ENCODE peak calls at places on chromosomes 3 and 15, in six cellular contexts. One of them, this sample, is unnamed.
A peak's percentile ranks its signal among the peaks of the same experiment; 100 is the strongest.

GRCh38 chr3:23035927-23036640 is 167.0 kb upstream of the UBE2E2 start:
- DNase-seq in CD4-positive, CD25-positive, alpha-beta regulatory T cell: peak; percentile 40
- DNase-seq in cardiac muscle cell: no peak
- DNase-seq in SK-N-MC: no peak
- DNase-seq in testis: no peak
- DNase-seq in right cardiac atrium: peak; percentile 54
- DNase-seq in this sample: no peak

GRCh38 chr15:40470423-40471104 is at the start of gene CHST14:
- DNase-seq in CD4-positive, CD25-positive, alpha-beta regulatory T cell: peak; percentile 55
- DNase-seq in testis: peak; percentile 43
- DNase-seq in right cardiac atrium: peak; percentile 90
- DNase-seq in SK-N-MC: no peak
- DNase-seq in cardiac muscle cell: peak; percentile 58
- DNase-seq in this sample: peak; percentile 13

GRCh38 chr3:110664148-110664547 is 407.5 kb upstream of the NECTIN3 start:
- DNase-seq in right cardiac atrium: no peak
- DNase-seq in CD4-positive, CD25-positive, alpha-beta regulatory T cell: no peak
- DNase-seq in SK-N-MC: no peak
- DNase-seq in cardiac muscle cell: peak; percentile 7
- DNase-seq in testis: no peak
- DNase-seq in this sample: no peak

GRCh38 chr3:66098436-66098835 is 59.7 kb upstream of the MAGI1 start:
- DNase-seq in cardiac muscle cell: no peak
- DNase-seq in testis: no peak
- DNase-seq in CD4-positive, CD25-positive, alpha-beta regulatory T cell: no peak
- DNase-seq in right cardiac atrium: no peak
- DNase-seq in SK-N-MC: no peak
- DNase-seq in this sample: no peak

GRCh38 chr3:195388380-195388779 is 54.4 kb downstream of the ACAP2 start:
- DNase-seq in CD4-positive, CD25-positive, alpha-beta regulatory T cell: no peak
- DNase-seq in cardiac muscle cell: no peak
- DNase-seq in right cardiac atrium: no peak
- DNase-seq in SK-N-MC: no peak
- DNase-seq in testis: no peak
- DNase-seq in this sample: no peak

GRCh38 chr3:8709801-8710524 is 23.6 kb upstream of the CAV3 start:
- DNase-seq in CD4-positive, CD25-positive, alpha-beta regulatory T cell: no peak
- DNase-seq in right cardiac atrium: no peak
- DNase-seq in cardiac muscle cell: no peak
- DNase-seq in SK-N-MC: no peak
- DNase-seq in testis: no peak
- DNase-seq in this sample: no peak

GRCh38 chr3:178392553-178392952 is 143.7 kb upstream of the KCNMB2 start:
- DNase-seq in testis: no peak
- DNase-seq in cardiac muscle cell: peak; percentile 87
- DNase-seq in CD4-positive, CD25-positive, alpha-beta regulatory T cell: no peak
- DNase-seq in right cardiac atrium: no peak
- DNase-seq in SK-N-MC: no peak
- DNase-seq in this sample: no peak

GRCh38 chr15:60972301-60972700 is 256.8 kb downstream of the RORA start:
- DNase-seq in testis: no peak
- DNase-seq in right cardiac atrium: no peak
- DNase-seq in CD4-positive, CD25-positive, alpha-beta regulatory T cell: no peak
- DNase-seq in SK-N-MC: no peak
- DNase-seq in cardiac muscle cell: peak; percentile 55
- DNase-seq in this sample: no peak

GRCh38 chr3:37543692-37544091 is 318.0 kb upstream of the CTDSPL start:
- DNase-seq in CD4-positive, CD25-positive, alpha-beta regulatory T cell: no peak
- DNase-seq in cardiac muscle cell: no peak
- DNase-seq in testis: no peak
- DNase-seq in SK-N-MC: no peak
- DNase-seq in right cardiac atrium: no peak
- DNase-seq in this sample: no peak

GRCh38 chr15:36810656-36811449 is 231.4 kb downstream of the CDIN1 start:
- DNase-seq in testis: no peak
- DNase-seq in SK-N-MC: no peak
- DNase-seq in cardiac muscle cell: no peak
- DNase-seq in CD4-positive, CD25-positive, alpha-beta regulatory T cell: no peak
- DNase-seq in right cardiac atrium: no peak
- DNase-seq in this sample: no peak

GRCh38 chr15:79067434-79067833 is 23.1 kb downstream of the RASGRF1 start:
- DNase-seq in CD4-positive, CD25-positive, alpha-beta regulatory T cell: no peak
- DNase-seq in right cardiac atrium: no peak
- DNase-seq in testis: peak; percentile 42
- DNase-seq in SK-N-MC: no peak
- DNase-seq in cardiac muscle cell: no peak
- DNase-seq in this sample: no peak

GRCh38 chr15:78872972-78873795 is 494 bp downstream of the MORF4L1 start:
- DNase-seq in cardiac muscle cell: peak; percentile 94
- DNase-seq in testis: peak; percentile 89
- DNase-seq in SK-N-MC: peak; percentile 97
- DNase-seq in CD4-positive, CD25-positive, alpha-beta regulatory T cell: peak; percentile 91
- DNase-seq in right cardiac atrium: peak; percentile 95
- DNase-seq in this sample: peak; percentile 88

GRCh38 chr3:171986755-171987535 is 52.4 kb upstream of the FNDC3B start:
- DNase-seq in CD4-positive, CD25-positive, alpha-beta regulatory T cell: no peak
- DNase-seq in SK-N-MC: no peak
- DNase-seq in right cardiac atrium: no peak
- DNase-seq in testis: no peak
- DNase-seq in cardiac muscle cell: no peak
- DNase-seq in this sample: no peak

GRCh38 chr3:25910997-25911396 is 121.1 kb downstream of the OXSM start:
- DNase-seq in cardiac muscle cell: peak; percentile 25
- DNase-seq in right cardiac atrium: peak; percentile 33
- DNase-seq in SK-N-MC: no peak
- DNase-seq in CD4-positive, CD25-positive, alpha-beta regulatory T cell: peak; percentile 8
- DNase-seq in testis: peak; percentile 73
- DNase-seq in this sample: peak; percentile 31

GRCh38 chr3:57689367-57690053 is 3.4 kb downstream of the DENND6A start:
- DNase-seq in CD4-positive, CD25-positive, alpha-beta regulatory T cell: no peak
- DNase-seq in testis: no peak
- DNase-seq in SK-N-MC: no peak
- DNase-seq in right cardiac atrium: no peak
- DNase-seq in cardiac muscle cell: no peak
- DNase-seq in this sample: no peak

GRCh38 chr3:152977356-152977755 is 142.4 kb downstream of the P2RY1 start:
- DNase-seq in cardiac muscle cell: no peak
- DNase-seq in right cardiac atrium: no peak
- DNase-seq in CD4-positive, CD25-positive, alpha-beta regulatory T cell: no peak
- DNase-seq in testis: no peak
- DNase-seq in SK-N-MC: no peak
- DNase-seq in this sample: no peak

GRCh38 chr3:62559831-62560445 is 186.6 kb upstream of the FEZF2 start:
- DNase-seq in SK-N-MC: no peak
- DNase-seq in right cardiac atrium: no peak
- DNase-seq in testis: no peak
- DNase-seq in cardiac muscle cell: peak; percentile 65
- DNase-seq in CD4-positive, CD25-positive, alpha-beta regulatory T cell: no peak
- DNase-seq in this sample: no peak

GRCh38 chr3:150497956-150498355 is 48.3 kb downstream of the SERP1 start:
- DNase-seq in right cardiac atrium: no peak
- DNase-seq in CD4-positive, CD25-positive, alpha-beta regulatory T cell: no peak
- DNase-seq in cardiac muscle cell: peak; percentile 48
- DNase-seq in SK-N-MC: no peak
- DNase-seq in testis: no peak
- DNase-seq in this sample: no peak

GRCh38 chr15:40443846-40444245 is 3.1 kb downstream of the BAHD1 start:
- DNase-seq in testis: no peak
- DNase-seq in CD4-positive, CD25-positive, alpha-beta regulatory T cell: no peak
- DNase-seq in SK-N-MC: no peak
- DNase-seq in right cardiac atrium: no peak
- DNase-seq in cardiac muscle cell: no peak
- DNase-seq in this sample: no peak

GRCh38 chr15:43204016-43204901 is 16.6 kb downstream of the EPB42 start:
- DNase-seq in right cardiac atrium: peak; percentile 82
- DNase-seq in cardiac muscle cell: peak; percentile 63
- DNase-seq in CD4-positive, CD25-positive, alpha-beta regulatory T cell: peak; percentile 33
- DNase-seq in testis: peak; percentile 74
- DNase-seq in SK-N-MC: no peak
- DNase-seq in this sample: peak; percentile 49

GRCh38 chr15:36136054-36136453 is 443.4 kb upstream of the CDIN1 start:
- DNase-seq in SK-N-MC: no peak
- DNase-seq in right cardiac atrium: no peak
- DNase-seq in cardiac muscle cell: no peak
- DNase-seq in CD4-positive, CD25-positive, alpha-beta regulatory T cell: no peak
- DNase-seq in testis: no peak
- DNase-seq in this sample: no peak

GRCh38 chr3:161409069-161409468 is 37.8 kb upstream of the SPTSSB start:
- DNase-seq in testis: peak; percentile 28
- DNase-seq in cardiac muscle cell: peak; percentile 64
- DNase-seq in CD4-positive, CD25-positive, alpha-beta regulatory T cell: peak; percentile 41
- DNase-seq in SK-N-MC: no peak
- DNase-seq in right cardiac atrium: no peak
- DNase-seq in this sample: no peak

GRCh38 chr3:48215876-48216275 is 7.4 kb upstream of the CAMP start:
- DNase-seq in testis: peak; percentile 81
- DNase-seq in SK-N-MC: no peak
- DNase-seq in right cardiac atrium: peak; percentile 88
- DNase-seq in cardiac muscle cell: peak; percentile 48
- DNase-seq in CD4-positive, CD25-positive, alpha-beta regulatory T cell: no peak
- DNase-seq in this sample: no peak

GRCh38 chr3:96719921-96720320 is 94.5 kb upstream of the EPHA6 start:
- DNase-seq in cardiac muscle cell: no peak
- DNase-seq in right cardiac atrium: no peak
- DNase-seq in CD4-positive, CD25-positive, alpha-beta regulatory T cell: no peak
- DNase-seq in testis: no peak
- DNase-seq in SK-N-MC: no peak
- DNase-seq in this sample: no peak

GRCh38 chr3:125615256-125615655 is 20.0 kb upstream of the OSBPL11 start:
- DNase-seq in CD4-positive, CD25-positive, alpha-beta regulatory T cell: no peak
- DNase-seq in testis: no peak
- DNase-seq in cardiac muscle cell: no peak
- DNase-seq in SK-N-MC: no peak
- DNase-seq in right cardiac atrium: no peak
- DNase-seq in this sample: no peak

GRCh38 chr3:176430244-176430893 is 766.9 kb downstream of the TBL1XR1 start:
- DNase-seq in right cardiac atrium: no peak
- DNase-seq in cardiac muscle cell: peak; percentile 71
- DNase-seq in SK-N-MC: peak; percentile 92
- DNase-seq in testis: peak; percentile 42
- DNase-seq in CD4-positive, CD25-positive, alpha-beta regulatory T cell: no peak
- DNase-seq in this sample: peak; percentile 8

GRCh38 chr15:33242165-33242564 is 47.7 kb upstream of the FMN1 start:
- DNase-seq in CD4-positive, CD25-positive, alpha-beta regulatory T cell: no peak
- DNase-seq in testis: no peak
- DNase-seq in SK-N-MC: no peak
- DNase-seq in right cardiac atrium: no peak
- DNase-seq in cardiac muscle cell: no peak
- DNase-seq in this sample: no peak

GRCh38 chr3:197328198-197328597 is 29.8 kb upstream of the DLG1 start:
- DNase-seq in right cardiac atrium: no peak
- DNase-seq in SK-N-MC: no peak
- DNase-seq in testis: no peak
- DNase-seq in CD4-positive, CD25-positive, alpha-beta regulatory T cell: no peak
- DNase-seq in cardiac muscle cell: no peak
- DNase-seq in this sample: no peak

DNA sequence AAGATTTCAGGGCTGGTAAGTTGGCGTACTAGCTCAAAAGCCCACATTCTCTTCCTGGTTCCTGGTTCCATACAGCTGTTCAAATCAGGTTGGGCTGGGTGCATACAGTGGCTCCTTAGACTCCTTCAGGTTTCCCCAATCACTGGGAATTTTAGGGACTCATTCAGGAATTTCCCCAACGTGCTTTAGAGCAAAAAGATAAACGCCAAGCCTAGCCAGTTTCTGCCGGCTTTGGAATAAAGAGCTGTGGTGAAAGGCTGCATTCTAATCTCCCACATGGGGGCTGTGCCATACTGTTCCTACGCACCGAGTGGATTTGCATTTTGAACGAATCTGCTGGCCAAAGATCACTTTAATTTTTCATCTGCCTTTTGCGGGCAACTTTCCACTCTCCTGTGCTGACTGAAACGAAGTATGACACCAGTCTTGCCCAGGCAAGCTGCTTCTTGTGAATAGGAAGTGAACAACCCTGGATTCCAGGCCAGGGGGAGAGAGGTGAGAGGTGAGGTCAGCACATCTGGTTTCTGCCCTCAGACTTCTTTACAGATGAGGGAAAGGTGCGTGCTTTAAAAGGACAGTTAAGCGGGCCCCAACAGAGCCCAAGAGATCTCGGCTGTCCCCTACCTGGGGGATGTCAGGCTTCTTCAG is 184.2 kb upstream of the PDZRN3 start:
- DNase-seq in testis: peak; percentile 38
- DNase-seq in SK-N-MC: no peak
- DNase-seq in cardiac muscle cell: peak; percentile 74
- DNase-seq in CD4-positive, CD25-positive, alpha-beta regulatory T cell: no peak
- DNase-seq in right cardiac atrium: no peak
- DNase-seq in this sample: no peak
- H3K27ac ChIP-seq in testis: no peak overlapping the region
- H3K27ac ChIP-seq in SK-N-MC: no peak overlapping the region
- H3K27ac ChIP-seq in cardiac muscle cell: no peak overlapping the region
- H3K27ac ChIP-seq in CD4-positive, CD25-positive, alpha-beta regulatory T cell: no peak overlapping the region
- H3K27ac ChIP-seq in right cardiac atrium: no peak overlapping the region
- H3K27ac ChIP-seq in this sample: no peak overlapping the region

GRCh38 chr3:188780188-188781147 is 391.3 kb upstream of the TPRG1 start:
- DNase-seq in SK-N-MC: no peak
- DNase-seq in cardiac muscle cell: peak; percentile 92
- DNase-seq in right cardiac atrium: peak; percentile 72
- DNase-seq in testis: peak; percentile 21
- DNase-seq in CD4-positive, CD25-positive, alpha-beta regulatory T cell: no peak
- DNase-seq in this sample: peak; percentile 48
- H3K27ac ChIP-seq in SK-N-MC: no peak overlapping the region
- H3K27ac ChIP-seq in cardiac muscle cell: no peak overlapping the region
- H3K27ac ChIP-seq in right cardiac atrium: peak overlapping the region; percentile 39
- H3K27ac ChIP-seq in testis: no peak overlapping the region
- H3K27ac ChIP-seq in CD4-positive, CD25-positive, alpha-beta regulatory T cell: no peak overlapping the region
- H3K27ac ChIP-seq in this sample: no peak overlapping the region

DNA sequence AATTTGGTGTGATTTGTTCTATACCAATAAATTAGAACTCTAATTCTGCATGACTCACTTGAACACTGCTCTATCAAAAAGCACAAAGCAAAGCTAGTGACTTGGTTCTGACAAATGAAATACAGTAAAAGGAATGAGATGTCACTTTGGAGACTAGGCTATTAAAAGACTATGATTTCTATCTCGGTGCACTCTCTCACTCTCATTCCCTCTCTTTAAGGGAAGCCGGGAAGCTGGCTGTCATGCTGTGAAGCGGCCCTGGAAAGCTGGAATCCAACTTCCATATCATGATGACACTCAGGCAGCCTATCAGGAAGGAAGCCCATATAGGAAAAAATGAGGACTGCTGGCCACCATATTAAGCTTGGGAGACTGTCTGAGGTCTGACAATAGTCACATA is 590.1 kb upstream of the CBLB start:
- DNase-seq in testis: no peak
- DNase-seq in cardiac muscle cell: no peak
- DNase-seq in right cardiac atrium: no peak
- DNase-seq in CD4-positive, CD25-positive, alpha-beta regulatory T cell: no peak
- DNase-seq in SK-N-MC: no peak
- DNase-seq in this sample: no peak
- H3K27ac ChIP-seq in testis: no peak overlapping the region
- H3K27ac ChIP-seq in cardiac muscle cell: no peak overlapping the region
- H3K27ac ChIP-seq in right cardiac atrium: peak overlapping the region; percentile 58
- H3K27ac ChIP-seq in CD4-positive, CD25-positive, alpha-beta regulatory T cell: no peak overlapping the region
- H3K27ac ChIP-seq in SK-N-MC: no peak overlapping the region
- H3K27ac ChIP-seq in this sample: no peak overlapping the region

DNA sequence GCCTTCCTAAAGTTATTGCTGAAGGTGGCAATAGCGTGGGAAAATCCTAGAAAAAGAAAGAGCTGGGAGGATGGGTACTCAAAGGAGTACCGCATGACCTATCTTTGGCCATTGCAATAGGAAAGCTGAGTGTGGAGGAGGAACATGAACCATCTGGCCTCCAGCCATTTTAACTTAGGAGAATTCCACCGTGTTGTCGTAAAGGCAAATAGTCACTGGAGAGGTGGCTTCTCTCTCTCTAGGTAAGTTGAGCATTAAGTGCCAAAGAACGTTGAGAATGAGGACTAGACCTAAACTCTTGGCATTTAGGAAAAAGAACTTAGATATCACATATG is 16.1 kb upstream of the CMTM7 start:
- DNase-seq in cardiac muscle cell: peak; percentile 72
- DNase-seq in SK-N-MC: no peak
- DNase-seq in CD4-positive, CD25-positive, alpha-beta regulatory T cell: no peak
- DNase-seq in testis: no peak
- DNase-seq in right cardiac atrium: no peak
- DNase-seq in this sample: no peak
- H3K27ac ChIP-seq in cardiac muscle cell: no peak overlapping the region
- H3K27ac ChIP-seq in SK-N-MC: no peak overlapping the region
- H3K27ac ChIP-seq in CD4-positive, CD25-positive, alpha-beta regulatory T cell: no peak overlapping the region
- H3K27ac ChIP-seq in testis: no peak overlapping the region
- H3K27ac ChIP-seq in right cardiac atrium: no peak overlapping the region
- H3K27ac ChIP-seq in this sample: no peak overlapping the region